ENCODE peak calls at places on chromosomes 4 and X, in four cellular contexts. One of them, this sample, is unnamed.

GRCh38 chr4:135731681-135732080 is 1530.1 kb upstream of the PABPC4L start:
- DNase-seq in right lobe of liver: no peak
- DNase-seq in IMR-90: no peak
- DNase-seq in GM23248: no peak
- DNase-seq in this sample: no peak

GRCh38 chrX:25156323-25156722 is 140.6 kb upstream of the ARX start:
- DNase-seq in right lobe of liver: no peak
- DNase-seq in IMR-90: no peak
- DNase-seq in GM23248: no peak
- DNase-seq in this sample: no peak

GRCh38 chr4:151569650-151570049 is 160.7 kb downstream of the FHIP1A start:
- DNase-seq in right lobe of liver: no peak
- DNase-seq in IMR-90: no peak
- DNase-seq in GM23248: no peak
- DNase-seq in this sample: peak

GRCh38 chr4:139582044-139582443 is 26.0 kb upstream of the SETD7 start:
- DNase-seq in right lobe of liver: no peak
- DNase-seq in IMR-90: peak
- DNase-seq in GM23248: peak
- DNase-seq in this sample: no peak

GRCh38 chr4:5751073-5751917 is 40.3 kb downstream of the EVC start:
- DNase-seq in right lobe of liver: no peak
- DNase-seq in IMR-90: peak
- DNase-seq in GM23248: peak
- DNase-seq in this sample: no peak

GRCh38 chr4:158624889-158625478 is 46.7 kb downstream of the C4orf46 start:
- DNase-seq in right lobe of liver: no peak
- DNase-seq in IMR-90: peak
- DNase-seq in GM23248: peak
- DNase-seq in this sample: no peak

GRCh38 chr4:45518832-45519231 is 605.0 kb downstream of the GABRG1 start:
- DNase-seq in right lobe of liver: no peak
- DNase-seq in IMR-90: no peak
- DNase-seq in GM23248: no peak
- DNase-seq in this sample: no peak

GRCh38 chrX:31931225-31931624 is 859.4 kb upstream of the FTHL17 start:
- DNase-seq in right lobe of liver: no peak
- DNase-seq in IMR-90: peak
- DNase-seq in GM23248: peak
- DNase-seq in this sample: no peak

GRCh38 chr4:8090312-8090711 is 68.3 kb downstream of the ABLIM2 start:
- DNase-seq in right lobe of liver: no peak
- DNase-seq in IMR-90: peak
- DNase-seq in GM23248: peak
- DNase-seq in this sample: peak

GRCh38 chr4:104099141-104099540 is 379.4 kb upstream of the TACR3 start:
- DNase-seq in right lobe of liver: no peak
- DNase-seq in IMR-90: no peak
- DNase-seq in GM23248: no peak
- DNase-seq in this sample: no peak

GRCh38 chrX:118764122-118764521 is 36.7 kb downstream of the IL13RA1 start:
- DNase-seq in right lobe of liver: no peak
- DNase-seq in IMR-90: no peak
- DNase-seq in GM23248: no peak
- DNase-seq in this sample: no peak

GRCh38 chr4:113550510-113550909 is 211.0 kb downstream of the CAMK2D start:
- DNase-seq in right lobe of liver: no peak
- DNase-seq in IMR-90: no peak
- DNase-seq in GM23248: no peak
- DNase-seq in this sample: no peak

GRCh38 chrX:74465424-74465823 is 44.1 kb downstream of the SLC16A2 start:
- DNase-seq in right lobe of liver: no peak
- DNase-seq in IMR-90: peak
- DNase-seq in GM23248: peak
- DNase-seq in this sample: no peak

GRCh38 chr4:47340914-47341313 is 122.6 kb downstream of the COMMD8 start:
- DNase-seq in right lobe of liver: no peak
- DNase-seq in IMR-90: no peak
- DNase-seq in GM23248: no peak
- DNase-seq in this sample: no peak

GRCh38 chr4:108107116-108107515 is 61.6 kb downstream of the LEF1 start:
- DNase-seq in right lobe of liver: no peak
- DNase-seq in IMR-90: no peak
- DNase-seq in GM23248: no peak
- DNase-seq in this sample: no peak

GRCh38 chrX:54978448-54978847 is 15.5 kb downstream of the PFKFB1 start:
- DNase-seq in right lobe of liver: no peak
- DNase-seq in IMR-90: peak
- DNase-seq in GM23248: no peak
- DNase-seq in this sample: no peak

GRCh38 chr4:152643153-152644035 is 36.4 kb downstream of the TMEM154 start:
- DNase-seq in right lobe of liver: peak
- DNase-seq in IMR-90: no peak
- DNase-seq in GM23248: no peak
- DNase-seq in this sample: peak

GRCh38 chr4:86586160-86586572 is 7.9 kb upstream of the PTPN13 start:
- DNase-seq in right lobe of liver: no peak
- DNase-seq in IMR-90: no peak
- DNase-seq in GM23248: peak
- DNase-seq in this sample: no peak

GRCh38 chr4:7190668-7191545 is 1.4 kb upstream of the SORCS2 start:
- DNase-seq in right lobe of liver: no peak
- DNase-seq in IMR-90: no peak
- DNase-seq in GM23248: no peak
- DNase-seq in this sample: no peak

GRCh38 chr4:7073526-7074390 is 5.9 kb upstream of the GRPEL1 start:
- DNase-seq in right lobe of liver: no peak
- DNase-seq in IMR-90: peak
- DNase-seq in GM23248: peak
- DNase-seq in this sample: no peak

GRCh38 chrX:151543706-151544105 is 19.8 kb upstream of the PASD1 start:
- DNase-seq in right lobe of liver: no peak
- DNase-seq in IMR-90: no peak
- DNase-seq in GM23248: no peak
- DNase-seq in this sample: no peak

GRCh38 chrX:13893826-13894225 is 76.9 kb upstream of the GPM6B start:
- DNase-seq in right lobe of liver: no peak
- DNase-seq in IMR-90: no peak
- DNase-seq in GM23248: no peak
- DNase-seq in this sample: peak
- H3K27ac ChIP-seq in right lobe of liver: no peak
- H3K27ac ChIP-seq in IMR-90: no peak
- H3K27ac ChIP-seq in GM23248: no peak
- H3K27ac ChIP-seq in this sample: no peak

GRCh38 chr4:36676139-36677050 is 395.0 kb downstream of the DTHD1 start:
- DNase-seq in right lobe of liver: no peak
- DNase-seq in IMR-90: no peak
- DNase-seq in GM23248: no peak
- DNase-seq in this sample: no peak
- H3K4me3 ChIP-seq in right lobe of liver: no peak
- H3K4me3 ChIP-seq in IMR-90: no peak
- H3K4me3 ChIP-seq in GM23248: no peak
- H3K4me3 ChIP-seq in this sample: no peak

GRCh38 chr4:54958236-54958635 is 167.2 kb downstream of the KDR start:
- DNase-seq in right lobe of liver: no peak
- DNase-seq in IMR-90: peak
- DNase-seq in GM23248: peak
- DNase-seq in this sample: no peak
- H3K27ac ChIP-seq in right lobe of liver: no peak
- H3K27ac ChIP-seq in IMR-90: peak
- H3K27ac ChIP-seq in GM23248: no peak
- H3K27ac ChIP-seq in this sample: no peak

DNA sequence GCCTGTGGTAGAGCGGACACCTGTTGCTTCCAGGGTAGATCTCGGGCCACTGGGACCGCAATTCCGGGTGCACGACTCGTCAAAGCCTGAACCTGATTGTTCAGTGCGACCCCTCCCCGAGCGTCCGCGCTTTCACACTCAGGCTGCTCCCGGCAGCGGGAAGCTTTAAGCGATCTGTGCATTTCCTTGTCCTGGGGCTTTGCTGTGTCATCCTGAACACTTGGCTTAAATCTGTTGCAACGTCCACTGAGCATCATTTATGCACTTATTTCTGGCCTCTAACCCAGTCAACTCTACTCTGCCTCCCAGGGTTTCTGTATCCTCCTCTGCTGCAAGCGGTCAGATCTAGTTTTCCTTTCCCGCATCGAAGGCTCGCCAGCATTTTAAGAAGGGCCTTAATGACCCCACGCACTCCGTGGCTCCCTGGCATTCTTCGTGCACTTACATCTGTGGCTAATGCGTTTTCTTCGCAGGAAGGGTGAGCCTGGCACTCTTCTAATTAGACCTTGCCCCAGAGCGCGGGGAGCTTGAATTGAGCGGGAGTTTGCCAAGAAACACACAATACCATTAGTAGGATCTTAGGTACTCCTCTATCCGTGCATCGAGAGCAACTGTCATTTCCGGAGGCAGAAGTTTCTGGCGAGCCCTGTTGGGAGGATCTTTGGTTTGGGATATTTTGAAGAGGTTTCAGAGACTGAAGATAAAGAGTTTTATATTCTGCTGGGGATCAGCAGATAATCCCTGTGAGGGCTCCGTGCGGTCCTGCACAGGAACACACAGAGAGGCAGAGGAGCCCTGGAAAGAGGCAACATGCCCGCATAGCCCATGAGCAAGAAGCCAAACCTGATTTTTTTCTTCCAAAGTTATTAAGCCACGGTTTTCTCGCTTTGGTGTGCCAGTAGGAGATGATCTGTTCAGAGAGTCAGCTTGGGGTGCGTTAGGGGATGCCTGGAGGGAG is 654 bp upstream of the DDIT4L start:
- DNase-seq in right lobe of liver: no peak
- DNase-seq in IMR-90: peak
- DNase-seq in GM23248: peak
- DNase-seq in this sample: no peak
- H3K4me3 ChIP-seq in right lobe of liver: peak
- H3K4me3 ChIP-seq in IMR-90: peak
- H3K4me3 ChIP-seq in GM23248: peak
- H3K4me3 ChIP-seq in this sample: peak

GRCh38 chr4:3444351-3445110 is 2.8 kb downstream of the HGFAC start:
- DNase-seq in right lobe of liver: peak
- DNase-seq in IMR-90: no peak
- DNase-seq in GM23248: no peak
- DNase-seq in this sample: no peak

GRCh38 chr4:3446631-3447320 is 5.0 kb downstream of the HGFAC start:
- DNase-seq in right lobe of liver: peak
- DNase-seq in IMR-90: no peak
- DNase-seq in GM23248: no peak
- DNase-seq in this sample: no peak

GRCh38 chr4:3443750-3444309 is 2.1 kb downstream of the HGFAC start:
- DNase-seq in right lobe of liver: peak
- DNase-seq in IMR-90: no peak
- DNase-seq in GM23248: no peak
- DNase-seq in this sample: peak

GRCh38 chr4:3445829-3446545 is 4.2 kb downstream of the HGFAC start:
- DNase-seq in right lobe of liver: peak
- DNase-seq in IMR-90: no peak
- DNase-seq in GM23248: no peak
- DNase-seq in this sample: no peak

DNA sequence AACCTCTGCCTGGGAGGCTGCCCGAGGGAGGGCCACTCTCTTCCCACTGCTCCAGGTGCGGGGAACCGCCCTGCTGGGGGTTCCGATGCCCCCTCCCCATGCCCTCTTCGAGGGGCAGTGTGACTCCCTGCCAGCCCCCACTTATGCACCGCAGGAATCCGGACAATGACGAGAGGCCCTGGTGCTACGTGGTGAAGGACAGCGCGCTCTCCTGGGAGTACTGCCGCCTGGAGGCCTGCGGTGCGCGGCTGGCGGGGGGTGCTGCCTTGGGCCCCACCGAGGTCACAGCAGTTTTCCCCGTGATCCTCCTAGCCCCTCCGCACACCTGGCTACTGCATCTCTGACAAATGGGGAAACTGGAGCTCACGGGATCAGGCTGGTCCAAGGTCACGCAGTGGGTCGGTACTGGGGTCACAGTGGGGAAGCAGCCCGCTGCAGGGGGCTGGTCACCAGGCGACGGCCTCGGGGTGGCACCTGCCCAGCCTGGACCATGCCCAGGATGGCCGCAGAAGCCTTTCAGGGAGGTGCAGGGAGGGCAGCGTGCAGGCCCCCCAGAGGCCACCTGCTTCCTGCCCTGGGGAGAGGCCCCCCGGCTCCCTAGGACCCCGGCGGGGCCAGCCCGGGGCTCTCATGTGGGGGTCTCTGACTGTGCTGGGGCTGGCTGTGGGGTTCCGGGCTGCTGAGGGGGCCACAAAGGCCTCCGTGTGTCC is 3.5 kb downstream of the HGFAC start:
- DNase-seq in right lobe of liver: peak
- DNase-seq in IMR-90: no peak
- DNase-seq in GM23248: no peak
- DNase-seq in this sample: no peak
- H3K27ac ChIP-seq in right lobe of liver: no peak
- H3K27ac ChIP-seq in IMR-90: no peak
- H3K27ac ChIP-seq in GM23248: no peak
- H3K27ac ChIP-seq in this sample: no peak